ENCODE peak calls at places on chromosomes 2 and 18, in five cellular contexts. C is MG63; J is right atrium auricular region; E is heart left ventricle; H is naive thymus-derived CD4-positive, alpha-beta T cell. R is an unnamed sample.

GRCh38 chr2:20455076-20455587 is 8.3 kb downstream of the RHOB start:
- DNase-seq in C (no peak), J (peak; percentile 43), E (no peak), H (no peak), R (no peak)

GRCh38 chr2:46151582-46151981 is 145.6 kb upstream of the EPAS1 start:
- DNase-seq in H (no peak), J (no peak), E (no peak), C (no peak), R (no peak)

GRCh38 chr2:20614201-20615045 is 36.5 kb downstream of the HS1BP3 start:
- DNase-seq in E (peak; percentile 22), H (no peak), C (peak; percentile 78), J (no peak), R (no peak)

GRCh38 chr18:10111944-10112343 is 198.1 kb downstream of the VAPA start:
- DNase-seq in C (no peak), E (no peak), J (no peak), H (no peak), R (no peak)

GRCh38 chr2:219230201-219230540 is 565 bp downstream of the ANKZF1 start:
- DNase-seq in J (peak; percentile 76), C (peak; percentile 53), H (peak; percentile 58), E (no peak), R (no peak)

GRCh38 chr18:8705941-8706544 is 687 bp downstream of the MTCL1 start:
- DNase-seq in C (peak; percentile 26), J (no peak), E (no peak), H (peak; percentile 42), R (no peak)

GRCh38 chr2:223113161-223113560 is 61.2 kb downstream of the KCNE4 start:
- DNase-seq in C (no peak), J (no peak), H (no peak), E (no peak), R (no peak)

GRCh38 chr2:101560780-101561315 is 85.9 kb upstream of the RFX8 start:
- DNase-seq in E (no peak), C (no peak), J (no peak), H (no peak), R (no peak)

GRCh38 chr2:203016716-203017115 is 2.0 kb downstream of the NBEAL1 start:
- DNase-seq in J (no peak), E (no peak), C (no peak), H (no peak), R (no peak)

GRCh38 chr2:241314181-241314932 is 1.1 kb downstream of the HDLBP start:
- DNase-seq in H (no peak), C (no peak), J (no peak), E (no peak), R (no peak)

GRCh38 chr2:188114014-188114413 is 177.7 kb upstream of the GULP1 start:
- DNase-seq in C (no peak), E (no peak), H (no peak), J (no peak), R (peak; percentile 37)

GRCh38 chr18:59570101-59570875 is 126.9 kb downstream of the CCBE1 start:
- DNase-seq in E (no peak), J (no peak), H (no peak), C (no peak), R (no peak)

GRCh38 chr2:96884299-96885156 is 14.6 kb upstream of the SEMA4C start:
- DNase-seq in C (no peak), J (no peak), E (no peak), H (no peak), R (no peak)

GRCh38 chr2:161676902-161677496 is 52.8 kb downstream of the SLC4A10 start:
- DNase-seq in J (no peak), E (no peak), H (no peak), C (no peak), R (no peak)

DNA sequence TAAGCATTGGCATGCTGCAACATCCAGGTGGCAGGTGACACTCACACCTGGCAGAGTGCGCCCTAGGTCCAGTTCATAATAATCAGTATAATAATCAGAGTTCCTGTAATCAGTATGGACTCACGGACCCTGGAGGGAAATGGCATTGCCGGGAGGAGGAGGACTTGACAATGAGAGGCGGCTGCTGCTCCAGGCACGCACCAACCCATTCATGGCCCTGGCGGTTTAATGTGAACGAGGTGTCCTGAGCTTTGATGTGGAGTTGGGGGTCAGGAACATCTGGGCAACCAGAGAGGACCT is 146.0 kb upstream of the TWIST2 start:
- DNase-seq in C (no peak), H (no peak), E (no peak), J (peak; percentile 43), R (no peak)
- H3K27me3 ChIP-seq in C (no peaks in the 10 kb centered on the region), H (no peaks in the 10 kb centered on the region), E (no peaks in the 10 kb centered on the region), J (no peaks in the 10 kb centered on the region), R (no peaks in the 10 kb centered on the region)

GRCh38 chr2:104856973-104857261 is 3.0 kb downstream of the POU3F3 start:
- DNase-seq in C (no peak), H (no peak), E (no peak), J (no peak), R (no peak)

GRCh38 chr2:104857262-104858221 is 3.6 kb downstream of the POU3F3 start:
- DNase-seq in C (no peak), H (no peak), E (no peak), J (no peak), R (no peak)

GRCh38 chr2:104854507-104855173 is 725 bp downstream of the POU3F3 start:
- DNase-seq in C (no peak), E (no peak), H (no peak), J (no peak), R (no peak)

GRCh38 chr2:104855174-104856085 is 1.5 kb downstream of the POU3F3 start:
- DNase-seq in C (no peak), J (no peak), E (no peak), H (no peak), R (no peak)

DNA sequence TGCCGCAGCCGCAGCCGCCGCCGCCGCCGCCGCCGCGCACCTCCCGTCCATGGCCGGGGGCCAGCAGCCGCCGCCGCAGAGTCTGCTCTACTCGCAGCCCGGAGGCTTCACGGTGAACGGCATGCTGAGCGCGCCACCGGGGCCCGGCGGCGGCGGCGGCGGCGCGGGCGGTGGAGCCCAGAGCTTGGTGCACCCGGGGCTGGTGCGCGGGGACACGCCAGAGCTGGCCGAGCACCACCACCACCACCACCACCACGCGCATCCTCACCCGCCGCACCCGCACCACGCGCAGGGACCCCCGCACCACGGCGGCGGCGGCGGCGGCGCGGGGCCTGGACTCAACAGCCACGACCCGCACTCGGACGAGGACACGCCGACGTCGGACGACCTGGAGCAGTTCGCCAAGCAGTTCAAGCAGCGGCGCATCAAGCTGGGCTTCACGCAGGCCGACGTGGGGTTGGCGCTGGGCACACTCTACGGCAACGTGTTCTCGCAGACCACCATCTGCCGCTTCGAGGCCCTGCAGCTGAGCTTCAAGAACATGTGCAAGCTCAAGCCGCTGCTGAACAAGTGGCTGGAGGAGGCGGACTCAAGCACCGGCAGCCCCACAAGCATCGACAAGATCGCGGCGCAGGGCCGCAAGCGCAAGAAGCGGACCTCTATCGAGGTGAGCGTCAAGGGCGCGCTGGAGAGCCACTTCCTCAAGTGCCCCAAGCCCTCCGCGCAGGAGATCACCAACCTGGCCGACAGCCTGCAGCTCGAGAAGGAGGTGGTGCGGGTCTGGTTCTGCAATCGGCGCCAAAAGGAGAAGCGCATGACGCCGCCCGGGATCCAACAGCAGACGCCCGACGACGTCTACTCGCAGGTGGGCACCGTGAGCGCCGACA is 2.4 kb downstream of the POU3F3 start:
- DNase-seq in C (no peak), E (no peak), H (no peak), J (no peak), R (no peak)
- H3K4me3 ChIP-seq in C (no peak overlapping the region), E (no peak overlapping the region), H (no peak overlapping the region), J (no peak overlapping the region), R (no peak overlapping the region)

GRCh38 chr2:11158916-11159573 is 3.8 kb downstream of the SLC66A3 start:
- DNase-seq in E (no peak), C (no peak), H (no peak), J (peak; percentile 48), R (no peak)

GRCh38 chr2:11160256-11160655 is 5.0 kb downstream of the SLC66A3 start:
- DNase-seq in J (no peak), E (no peak), H (no peak), C (no peak), R (no peak)

GRCh38 chr2:11157731-11158130 is 2.5 kb downstream of the SLC66A3 start:
- DNase-seq in E (no peak), C (no peak), H (no peak), J (no peak), R (no peak)

GRCh38 chr2:11160731-11161455 is 5.6 kb downstream of the SLC66A3 start:
- DNase-seq in E (no peak), C (no peak), J (no peak), H (no peak), R (no peak)

DNA sequence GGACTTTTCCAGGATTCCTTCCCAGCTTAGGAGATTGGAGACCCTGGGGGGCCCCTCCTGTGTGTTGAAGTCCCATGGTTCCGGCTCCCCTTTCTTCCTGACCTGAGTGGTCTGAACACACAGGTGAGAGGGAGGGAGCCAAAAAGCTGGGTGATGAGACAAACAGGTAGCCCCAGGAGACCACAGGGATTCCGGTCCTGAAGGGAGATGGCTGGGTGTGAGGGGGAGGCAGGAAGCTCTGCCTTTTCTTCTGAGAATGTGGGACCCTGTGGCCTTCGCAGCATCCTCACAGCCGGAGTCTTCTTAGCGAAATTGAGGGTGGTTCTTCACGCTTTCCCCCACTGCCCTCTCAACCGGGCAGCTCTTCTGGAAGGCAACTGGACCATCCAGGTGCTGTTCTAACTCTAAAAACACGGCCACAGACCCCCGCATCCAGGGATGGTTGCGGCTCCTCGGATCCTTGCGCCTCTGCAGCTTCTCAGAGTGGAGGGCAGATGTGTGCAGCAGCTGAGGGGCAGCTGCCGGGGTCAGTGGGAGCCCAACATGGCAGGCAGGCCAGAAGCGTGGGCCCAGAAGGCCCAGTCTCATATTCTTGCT is 4.4 kb downstream of the SLC66A3 start:
- DNase-seq in C (no peak), H (no peak), J (peak; percentile 40), E (no peak), R (no peak)
- H3K27me3 ChIP-seq in C (no peaks in the 10 kb centered on the region), H (no peaks in the 10 kb centered on the region), J (no peaks in the 10 kb centered on the region), E (no peaks in the 10 kb centered on the region), R (no peaks in the 10 kb centered on the region)

DNA sequence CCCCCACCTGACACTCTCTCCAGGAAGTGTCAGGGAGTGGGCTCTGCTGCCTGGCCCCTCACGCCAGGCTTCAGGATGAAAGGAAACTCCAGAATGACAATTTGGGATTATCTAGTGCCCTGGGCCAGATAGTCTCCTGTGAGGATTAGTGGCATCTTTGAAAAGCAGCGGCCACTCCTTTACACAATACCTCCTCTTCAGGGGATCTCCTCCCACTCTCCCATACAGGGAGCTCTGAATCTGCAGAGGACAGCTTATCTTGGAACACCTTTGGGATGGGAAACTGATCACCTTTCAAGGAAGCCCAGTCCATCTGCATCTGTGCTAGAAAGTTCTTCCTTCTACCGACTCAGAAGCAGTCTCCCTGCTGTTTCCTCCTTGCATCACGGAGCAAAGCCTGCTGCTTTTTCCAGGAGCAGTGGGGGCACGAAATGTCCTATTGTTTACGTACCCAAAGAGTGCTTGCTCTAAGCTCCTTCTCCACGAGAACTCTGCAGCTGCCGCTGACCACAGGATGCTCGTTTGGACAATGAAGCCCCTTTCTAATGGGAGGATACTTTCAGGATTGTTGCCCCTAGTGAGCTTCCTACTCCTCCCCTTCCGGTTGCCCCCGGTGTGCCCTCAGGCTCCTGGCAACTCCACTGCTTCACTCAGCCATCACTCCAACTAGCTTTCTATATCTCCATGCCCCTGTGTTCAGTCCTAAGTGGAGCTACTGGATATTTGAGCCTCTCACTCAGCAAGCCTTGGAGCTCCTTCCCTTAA is 31.5 kb downstream of the SIX3 start:
- DNase-seq in J (no peak), C (no peak), H (no peak), E (no peak), R (no peak)
- H3K4me3 ChIP-seq in J (no peak overlapping the region), C (no peak overlapping the region), H (no peak overlapping the region), E (no peak overlapping the region), R (no peak overlapping the region)

GRCh38 chr2:149310349-149310748 is 20.0 kb upstream of the LYPD6 start:
- DNase-seq in H (no peak), C (no peak), J (no peak), E (no peak), R (no peak)
- H3K27me3 ChIP-seq in H (no peaks in the 10 kb centered on the region), C (no peaks in the 10 kb centered on the region), J (no peaks in the 10 kb centered on the region), E (peaks cover 7% of the 10 kb centered on the region), R (peaks cover 3% of the 10 kb centered on the region)

GRCh38 chr2:50492452-50492851 is 539.5 kb downstream of the NRXN1 start:
- DNase-seq in C (no peak), E (peak; percentile 15), H (no peak), J (no peak), R (no peak)
- H3K4me3 ChIP-seq in C (no peak overlapping the region), E (no peak overlapping the region), H (no peak overlapping the region), J (peak overlapping the region; percentile 2), R (no peak overlapping the region)

R was measured in BJ.